ENCODE peak calls at places on chromosome 6, in six cellular contexts. N is CD4-positive, alpha-beta T cell; R is stomach; F is SK-N-SH; H is left lung; L is BJ. T is an unnamed sample.

GRCh38 chr6:105896052-105896820 is 189.9 kb upstream of the PRDM1 start:
- DNase-seq in H (no peak), L (no peak), F (no peak), R (no peak), N (no peak), T (no peak)

GRCh38 chr6:170290306-170291128 is at the start of gene DLL1:
- DNase-seq in H (peak), L (no peak), N (no peak), R (peak), F (peak), T (no peak)

GRCh38 chr6:154567695-154568220 is 57.3 kb upstream of the CNKSR3 start:
- DNase-seq in H (no peak), L (no peak), R (no peak), F (no peak), N (no peak), T (no peak)

GRCh38 chr6:117389227-117390057 is 36.3 kb downstream of the ROS1 start:
- DNase-seq in L (no peak), N (no peak), R (no peak), F (no peak), H (no peak), T (no peak)

GRCh38 chr6:21360353-21360752 is 233.2 kb upstream of the SOX4 start:
- DNase-seq in F (no peak), L (no peak), R (peak), N (no peak), H (no peak), T (no peak)

GRCh38 chr6:122799916-122800701 is 11.1 kb downstream of the SMPDL3A start:
- DNase-seq in N (no peak), H (no peak), F (no peak), R (no peak), L (no peak), T (no peak)

GRCh38 chr6:79947191-79948173 is at the start of gene ELOVL4:
- DNase-seq in L (peak), N (peak), H (peak), R (peak), F (peak), T (no peak)

GRCh38 chr6:168060521-168060931 is 18.5 kb downstream of the FRMD1 start:
- DNase-seq in F (peak), R (peak), L (no peak), H (peak), N (no peak), T (no peak)

GRCh38 chr6:24004062-24004461 is 122.0 kb upstream of the NRSN1 start:
- DNase-seq in R (no peak), H (no peak), N (no peak), F (no peak), L (no peak), T (no peak)

DNA sequence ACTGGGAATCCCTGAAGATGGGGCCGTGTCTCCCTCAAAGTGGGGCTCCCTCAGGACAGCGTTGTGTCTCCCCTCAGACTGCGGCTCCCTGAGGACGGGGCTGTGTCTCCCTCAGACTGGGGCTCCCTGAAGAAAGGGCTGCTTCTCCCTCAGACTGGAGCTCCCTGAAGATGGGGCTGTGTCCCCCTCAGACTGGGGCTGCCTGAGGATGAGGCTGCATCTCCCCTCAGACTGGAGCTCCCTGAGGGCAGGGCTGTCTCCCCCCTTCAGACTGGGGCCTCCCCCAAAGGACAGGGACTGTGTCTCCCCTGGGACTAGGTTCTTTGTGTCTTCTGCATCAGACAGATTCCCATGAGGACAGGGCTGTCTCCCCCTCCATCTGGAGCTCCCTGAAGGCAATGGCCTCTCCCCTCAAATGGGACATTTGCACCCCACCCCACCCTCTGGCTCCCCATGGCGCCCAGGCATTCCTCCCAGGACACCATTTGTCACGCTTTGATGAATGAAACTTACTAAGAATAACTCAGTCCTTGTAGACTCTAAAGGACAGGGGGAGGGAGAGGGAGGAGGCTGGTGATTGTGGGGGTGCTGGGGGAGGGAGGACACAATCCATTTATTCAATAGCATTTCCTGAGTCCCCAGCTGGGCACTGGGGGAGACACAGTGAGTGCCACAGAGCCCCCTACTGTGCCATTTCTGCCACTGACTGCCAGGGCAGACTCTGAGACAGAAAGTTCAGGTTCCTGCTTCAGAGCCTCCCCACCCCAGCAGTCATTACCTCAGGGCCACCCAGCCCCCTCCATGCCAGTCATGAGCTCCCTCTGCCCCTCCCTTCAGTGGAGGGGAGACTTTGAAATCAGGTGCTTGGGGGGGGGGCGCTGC is 122.4 kb downstream of the MRPL14 start:
- DNase-seq in N (no peak), R (no peak), F (peak), L (no peak), H (no peak), T (no peak)
- TF ChIP-seq CTCF in N (no peak), R (no peak), F (peak), L (peak), H (no peak), T (no peak)

GRCh38 chr6:144244688-144245087 is 40.4 kb upstream of the UTRN start:
- DNase-seq in L (no peak), H (no peak), F (no peak), N (no peak), R (no peak), T (no peak)
- TF ChIP-seq CTCF in L (no peak), H (no peak), F (no peak), N (no peak), R (no peak), T (no peak)

GRCh38 chr6:73388433-73388799 is 6.2 kb upstream of the DDX43 start:
- DNase-seq in H (no peak), L (no peak), R (no peak), N (no peak), F (no peak), T (no peak)

GRCh38 chr6:73391735-73392134 is 2.9 kb upstream of the DDX43 start:
- DNase-seq in L (no peak), R (no peak), N (no peak), H (no peak), F (no peak), T (no peak)

GRCh38 chr6:73393278-73393677 is 1.4 kb upstream of the DDX43 start:
- DNase-seq in H (no peak), N (no peak), L (no peak), R (no peak), F (no peak), T (no peak)

GRCh38 chr6:73389854-73390253 is 4.8 kb upstream of the DDX43 start:
- DNase-seq in F (no peak), H (no peak), R (no peak), L (no peak), N (no peak), T (no peak)

GRCh38 chr6:73388800-73389512 is 5.7 kb upstream of the DDX43 start:
- DNase-seq in L (peak), H (peak), N (no peak), F (peak), R (peak), T (peak)
- TF ChIP-seq CTCF in L (peak), H (peak), N (peak), F (peak), R (peak), T (peak)

DNA sequence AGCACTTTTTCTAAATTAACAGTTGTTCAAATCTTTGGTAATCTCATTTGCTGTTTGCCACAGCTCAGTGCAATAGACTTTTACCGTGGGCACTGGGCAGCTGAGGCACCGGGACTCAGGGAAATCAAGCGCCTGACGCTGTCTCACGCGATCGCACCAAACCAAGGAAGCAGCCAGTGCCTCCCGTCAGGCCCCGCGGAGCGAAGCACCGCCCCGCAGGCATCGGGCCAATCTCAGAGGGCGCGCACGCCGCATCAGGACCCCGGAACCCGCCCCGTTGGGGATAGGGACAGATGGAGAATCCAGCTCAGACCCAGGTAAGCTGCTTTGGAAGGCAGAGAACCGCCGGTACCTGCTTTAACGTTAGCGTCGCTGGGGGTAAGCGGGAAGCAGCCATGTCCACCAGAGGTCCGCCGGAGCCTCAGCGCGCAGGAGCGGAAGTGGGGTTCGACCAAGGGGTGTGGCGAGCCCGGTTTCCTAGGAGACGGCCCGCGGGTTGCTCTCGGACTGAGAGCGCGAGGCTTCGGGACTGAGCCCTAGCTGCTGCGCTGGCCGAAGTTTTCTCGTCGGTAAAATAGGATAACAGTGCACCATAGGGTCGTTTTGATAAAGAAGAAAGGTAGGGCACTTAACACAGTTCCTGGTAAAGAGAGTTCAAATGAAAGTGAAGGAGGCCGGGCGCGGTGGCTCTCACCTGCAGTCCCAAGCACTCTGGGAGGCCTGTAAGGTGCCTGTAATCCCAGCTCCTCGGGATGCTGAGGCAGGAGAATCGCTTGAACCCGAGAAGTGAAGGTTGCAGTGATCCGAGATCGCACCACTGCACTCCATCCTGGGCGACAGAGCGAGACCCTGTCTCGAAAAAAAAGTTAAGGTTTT is at the start of gene LYRM2:
- DNase-seq in R (peak), N (peak), H (peak), F (peak), L (peak), T (peak)
- TF ChIP-seq CTCF in R (no peak), N (no peak), H (no peak), F (no peak), L (peak), T (no peak)

GRCh38 chr6:30533460-30534294 is 22.6 kb downstream of the GNL1 start:
- DNase-seq in L (no peak), N (no peak), R (no peak), H (no peak), F (no peak), T (no peak)
- TF ChIP-seq CTCF in L (no peak), N (no peak), R (no peak), H (no peak), F (no peak), T (no peak)

GRCh38 chr6:160520043-160520904 is 143.8 kb downstream of the LPA start:
- DNase-seq in L (peak), N (peak), F (peak), R (peak), H (peak), T (peak)
- TF ChIP-seq CTCF in L (no peak), N (peak), F (peak), R (peak), H (no peak), T (peak)

DNA sequence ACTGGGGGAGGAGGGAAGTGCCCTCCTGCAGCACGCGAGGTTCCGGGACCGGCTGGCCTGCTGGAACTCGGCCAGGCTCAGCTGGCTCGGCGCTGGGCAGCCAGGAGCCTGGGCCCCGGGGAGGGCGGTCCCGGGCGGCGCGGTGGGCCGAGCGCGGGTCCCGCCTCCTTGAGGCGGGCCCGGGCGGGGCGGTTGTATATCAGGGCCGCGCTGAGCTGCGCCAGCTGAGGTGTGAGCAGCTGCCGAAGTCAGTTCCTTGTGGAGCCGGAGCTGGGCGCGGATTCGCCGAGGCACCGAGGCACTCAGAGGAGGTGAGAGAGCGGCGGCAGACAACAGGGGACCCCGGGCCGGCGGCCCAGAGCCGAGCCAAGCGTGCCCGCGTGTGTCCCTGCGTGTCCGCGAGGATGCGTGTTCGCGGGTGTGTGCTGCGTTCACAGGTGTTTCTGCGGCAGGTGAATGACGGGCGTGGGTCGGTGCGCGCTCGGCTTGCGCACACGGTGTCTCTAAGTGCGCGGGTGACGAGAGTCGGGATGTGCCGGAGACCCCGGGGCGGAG is at the start of gene CDKN1A:
- DNase-seq in H (peak), N (peak), R (peak), L (peak), F (peak), T (peak)
- TF ChIP-seq CTCF in H (peak), N (no peak), R (peak), L (no peak), F (no peak), T (no peak)

DNA sequence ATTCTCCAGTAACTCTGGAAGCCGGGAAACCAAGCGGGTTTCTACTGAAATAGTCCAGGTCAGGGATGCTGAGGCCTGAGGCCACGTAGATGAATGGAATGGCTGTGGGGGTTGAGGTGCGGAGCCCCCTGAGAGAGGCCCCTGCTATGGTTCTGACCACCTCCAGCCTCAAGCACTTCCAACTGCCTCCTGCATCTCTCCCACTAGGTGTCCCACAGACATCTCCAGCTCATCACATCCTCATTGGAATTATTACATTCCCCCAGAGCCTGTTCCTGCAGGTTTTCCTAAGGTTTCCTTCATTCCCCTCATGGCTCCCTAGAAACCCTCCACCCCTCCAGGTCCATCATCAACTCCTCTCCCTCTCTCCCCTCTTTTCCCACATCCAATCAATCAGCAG is 48.7 kb downstream of the UNC5CL start:
- DNase-seq in F (no peak), L (no peak), R (no peak), H (no peak), N (no peak), T (no peak)
- TF ChIP-seq CTCF in F (no peak), L (peak), R (no peak), H (no peak), N (no peak), T (no peak)

DNA sequence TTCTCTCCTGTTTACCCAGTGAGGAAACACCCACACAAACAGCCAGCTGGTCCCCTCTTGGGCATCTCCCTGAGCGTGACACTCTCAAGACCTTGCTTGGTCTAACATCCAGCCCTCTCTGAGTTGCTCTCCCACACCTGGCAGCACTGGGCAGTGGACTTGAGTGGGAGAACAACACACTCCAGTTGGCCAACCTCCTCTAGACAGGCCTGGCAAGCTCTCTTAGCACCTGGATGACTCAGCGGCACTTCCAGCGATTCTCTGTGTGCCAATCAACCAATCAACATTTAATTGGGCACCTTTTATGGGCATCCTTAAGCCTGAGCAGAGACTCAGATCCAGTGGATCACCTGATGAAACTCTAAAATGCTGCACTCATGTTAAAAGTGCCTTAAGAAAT is 76.6 kb upstream of the QKI start:
- DNase-seq in F (no peak), H (no peak), L (no peak), N (no peak), R (no peak), T (no peak)
- TF ChIP-seq CTCF in F (no peak), H (no peak), L (no peak), N (no peak), R (no peak), T (no peak)